ENCODE peak calls at places on chromosomes 6 and 20, in ten cellular contexts. X is brain microvascular endothelial cell, H is uterus, Z is colonic mucosa, K is astrocyte of the spinal cord, S is Peyer's patch, A is tibial nerve, V is AG04449, U is HFFc6, M is GM20000. B is an unnamed sample.

GRCh38 chr6:17289491-17290106 is 8.4 kb downstream of the RBM24 start:
- DNase-seq in U (no peak), K (no peak), X (peak; percentile 50), V (no peak), M (no peak), S (no peak), Z (peak; percentile 68), A (peak; percentile 23), H (peak; percentile 56), B (no peak)

GRCh38 chr6:121615493-121615892 is 180.0 kb downstream of the GJA1 start:
- DNase-seq in H (no peak), X (no peak), M (no peak), V (no peak), K (no peak), Z (no peak), A (no peak), S (no peak), U (no peak), B (no peak)

GRCh38 chr6:130776287-130776925 is 50.8 kb upstream of the SMLR1 start:
- DNase-seq in V (no peak), M (peak; percentile 68), K (no peak), U (no peak), A (no peak), S (no peak), Z (no peak), H (no peak), X (no peak), B (no peak)

GRCh38 chr6:3227363-3228045 is at the start of gene TUBB2B:
- DNase-seq in V (no peak), M (peak; percentile 82), A (no peak), Z (no peak), U (no peak), X (no peak), S (no peak), K (peak; percentile 59), H (peak; percentile 29), B (no peak)

GRCh38 chr6:112535816-112536215 is 188.7 kb downstream of the RFPL4B start:
- DNase-seq in U (no peak), A (no peak), S (no peak), M (no peak), X (no peak), V (no peak), K (no peak), H (no peak), Z (no peak), B (no peak)

GRCh38 chr6:52876056-52876787 is 33.3 kb downstream of the GSTA3 start:
- DNase-seq in M (no peak), S (no peak), X (no peak), A (no peak), U (no peak), K (no peak), Z (no peak), V (no peak), H (no peak), B (no peak)

GRCh38 chr20:42708261-42708660 is 481.4 kb downstream of the PTPRT start:
- DNase-seq in H (no peak), X (no peak), U (no peak), Z (no peak), K (no peak), M (no peak), V (no peak), S (no peak), A (no peak), B (no peak)

GRCh38 chr6:43992126-43992663 is 135.1 kb downstream of the MRPL14 start:
- DNase-seq in A (no peak), S (no peak), V (no peak), H (no peak), K (no peak), Z (no peak), U (no peak), X (no peak), M (no peak), B (no peak)

GRCh38 chr20:380763-381580 is 412 bp downstream of the TRIB3 start:
- DNase-seq in U (peak; percentile 21), V (no peak), K (peak; percentile 58), Z (peak; percentile 58), H (peak; percentile 47), X (peak; percentile 35), M (peak; percentile 78), S (peak; percentile 74), A (no peak), B (peak; percentile 49)

GRCh38 chr6:126625019-126625418 is 285.1 kb downstream of the CENPW start:
- DNase-seq in H (no peak), K (peak; percentile 55), A (no peak), S (no peak), Z (no peak), V (no peak), X (peak; percentile 43), U (peak; percentile 3), M (no peak), B (no peak)

GRCh38 chr6:10557886-10558285 is 36.7 kb downstream of the GCNT2 start:
- DNase-seq in S (no peak), Z (no peak), H (no peak), X (no peak), K (no peak), U (no peak), A (no peak), V (no peak), M (no peak), B (no peak)

GRCh38 chr6:140203611-140204553 is 829.4 kb upstream of the CITED2 start:
- DNase-seq in X (peak; percentile 34), K (peak; percentile 55), H (no peak), M (no peak), S (no peak), U (peak; percentile 60), Z (no peak), A (no peak), V (no peak), B (no peak)

GRCh38 chr6:105624055-105624454 is 221.2 kb upstream of the PREP start:
- DNase-seq in K (no peak), A (no peak), H (no peak), V (no peak), X (no peak), M (no peak), S (no peak), Z (no peak), U (no peak), B (no peak)

GRCh38 chr6:124984668-124985338 is 22.6 kb downstream of the RNF217 start:
- DNase-seq in H (no peak), U (no peak), Z (no peak), S (no peak), X (no peak), M (no peak), V (no peak), A (no peak), K (peak; percentile 73), B (no peak)

GRCh38 chr6:53250761-53251672 is 97.7 kb downstream of the ELOVL5 start:
- DNase-seq in U (peak; percentile 74), Z (no peak), S (no peak), H (no peak), M (no peak), X (no peak), V (peak; percentile 10), K (peak; percentile 48), A (peak; percentile 13), B (no peak)

GRCh38 chr6:6596929-6597328 is 8.4 kb downstream of the LY86 start:
- DNase-seq in Z (no peak), V (no peak), X (no peak), K (no peak), U (no peak), H (peak; percentile 37), M (peak; percentile 2), A (no peak), S (no peak), B (no peak)

GRCh38 chr20:10430000-10430466 is 4.0 kb downstream of the MKKS start:
- DNase-seq in S (no peak), H (no peak), V (no peak), A (no peak), Z (no peak), K (no peak), U (no peak), X (no peak), M (no peak), B (no peak)

GRCh38 chr6:7617954-7618764 is 28.2 kb downstream of the SNRNP48 start:
- DNase-seq in V (peak; percentile 16), M (no peak), A (peak; percentile 65), S (no peak), Z (no peak), H (no peak), K (peak; percentile 16), X (peak; percentile 34), U (peak; percentile 89), B (no peak)
- TF ChIP-seq CTCF in V (no peak), M (no peak), A (no peak), S (no peak), Z (no peak), H (no peak), K (no peak), X (peak; percentile 13), U (peak; percentile 26), B (no peak)

GRCh38 chr6:12152023-12152960 is 137.9 kb upstream of the EDN1 start:
- DNase-seq in M (no peak), V (no peak), H (no peak), U (no peak), A (no peak), S (no peak), K (no peak), X (no peak), Z (no peak), B (no peak)
- TF ChIP-seq CTCF in M (no peak), V (no peak), H (no peak), U (no peak), A (no peak), S (no peak), K (no peak), X (no peak), Z (no peak), B (no peak)

GRCh38 chr6:169221264-169221663 is 32.4 kb downstream of the THBS2 start:
- DNase-seq in K (no peak), U (no peak), Z (no peak), V (no peak), X (no peak), H (no peak), S (no peak), A (no peak), M (no peak), B (no peak)
- TF ChIP-seq CTCF in K (no peak), U (no peak), Z (no peak), V (no peak), X (peak; percentile 3), H (no peak), S (no peak), A (no peak), M (no peak), B (no peak)

GRCh38 chr6:20302702-20303251 is 90.5 kb upstream of the MBOAT1 start:
- DNase-seq in H (no peak), V (no peak), S (no peak), Z (no peak), M (no peak), K (peak; percentile 41), A (no peak), U (peak; percentile 33), X (peak; percentile 7), B (no peak)

GRCh38 chr6:20302168-20302567 is 89.9 kb upstream of the MBOAT1 start:
- DNase-seq in M (no peak), S (no peak), Z (no peak), H (no peak), V (no peak), A (no peak), K (no peak), U (no peak), X (no peak), B (no peak)

GRCh38 chr6:20310185-20310584 is 91.5 kb upstream of the E2F3 start:
- DNase-seq in Z (no peak), S (no peak), M (no peak), H (no peak), U (no peak), V (no peak), X (no peak), K (no peak), A (no peak), B (no peak)

GRCh38 chr6:20301256-20301655 is 89.0 kb upstream of the MBOAT1 start:
- DNase-seq in S (no peak), X (no peak), H (no peak), U (no peak), K (no peak), M (no peak), V (no peak), A (no peak), Z (no peak), B (no peak)

GRCh38 chr6:20306491-20306890 is 94.2 kb upstream of the MBOAT1 start:
- DNase-seq in Z (no peak), H (no peak), V (no peak), U (no peak), A (no peak), M (no peak), X (no peak), K (no peak), S (no peak), B (no peak)
- TF ChIP-seq CTCF in Z (no peak), H (no peak), V (no peak), U (peak; percentile 13), A (no peak), M (no peak), X (no peak), K (no peak), S (no peak), B (no peak)